ENCODE peak calls at places on chromosomes 13 and 19, in five cellular contexts. Y, O, X, C and R are unnamed samples.

GRCh38 chr13:110869805-110870706 is 44.8 kb downstream of the ANKRD10 start:
- DNase-seq in C (peak), Y (peak), X (peak), O (peak), R (peak)

GRCh38 chr13:30334663-30335386 is 27.5 kb upstream of the KATNAL1 start:
- DNase-seq in O (peak), Y (no peak), C (no peak), X (peak), R (peak)

GRCh38 chr13:21014666-21015170 is 46.7 kb downstream of the LATS2 start:
- DNase-seq in Y (peak), X (no peak), C (peak), O (peak), R (no peak)

GRCh38 chr19:2527171-2527570 is 51.2 kb downstream of the GADD45B start:
- DNase-seq in C (no peak), X (no peak), O (no peak), Y (no peak), R (no peak)

GRCh38 chr13:26558912-26559485 is 1.5 kb downstream of the WASF3 start:
- DNase-seq in O (peak), C (no peak), Y (no peak), X (no peak), R (no peak)

GRCh38 chr19:38849147-38849745 is 540 bp downstream of the HNRNPL start:
- DNase-seq in C (peak), O (peak), X (peak), Y (peak), R (peak)

GRCh38 chr13:51829236-51829899 is 15.6 kb downstream of the TMEM272 start:
- DNase-seq in X (no peak), O (no peak), Y (no peak), C (no peak), R (no peak)

GRCh38 chr19:17184381-17184841 is 30.7 kb upstream of the USE1 start:
- DNase-seq in O (no peak), Y (no peak), X (no peak), C (no peak), R (no peak)

GRCh38 chr13:97255515-97255999 is 33.4 kb downstream of the MBNL2 start:
- DNase-seq in C (no peak), X (no peak), O (no peak), Y (no peak), R (no peak)

GRCh38 chr13:66102864-66103263 is 1127.3 kb downstream of the PCDH9 start:
- DNase-seq in C (no peak), Y (no peak), O (no peak), X (no peak), R (no peak)

GRCh38 chr19:41936961-41937360 is 8.7 kb upstream of the ERFL start:
- DNase-seq in X (no peak), C (no peak), Y (no peak), O (no peak), R (no peak)

GRCh38 chr13:98199480-98199879 is 22.4 kb upstream of the RNF113B start:
- DNase-seq in C (no peak), Y (no peak), O (peak), X (no peak), R (no peak)

GRCh38 chr19:18306903-18307681 is 15.8 kb downstream of the LSM4 start:
- DNase-seq in X (no peak), O (no peak), Y (no peak), C (peak), R (no peak)

GRCh38 chr19:47531640-47532387 is 17.0 kb upstream of the NAPA start:
- DNase-seq in C (no peak), X (no peak), Y (no peak), O (no peak), R (no peak)

GRCh38 chr13:23956106-23956505 is 58.8 kb upstream of the C1QTNF9B start:
- DNase-seq in O (no peak), Y (no peak), C (no peak), X (no peak), R (no peak)

GRCh38 chr13:91368676-91369425 is 21.4 kb downstream of the MIR17HG start:
- DNase-seq in X (no peak), C (no peak), O (no peak), Y (no peak), R (no peak)

GRCh38 chr13:27489456-27489855 is 39.1 kb upstream of the MTIF3 start:
- DNase-seq in O (no peak), Y (no peak), C (no peak), X (no peak), R (no peak)

GRCh38 chr13:97254809-97255208 is 32.7 kb downstream of the MBNL2 start:
- DNase-seq in O (no peak), X (no peak), C (no peak), Y (no peak), R (peak)

GRCh38 chr13:51848674-51849073 is 3.7 kb upstream of the TMEM272 start:
- DNase-seq in X (no peak), Y (no peak), C (no peak), O (no peak), R (no peak)

GRCh38 chr13:70884196-70884595 is 775.9 kb upstream of the KLHL1 start:
- DNase-seq in O (no peak), C (no peak), Y (no peak), X (no peak), R (no peak)